ENCODE peak calls at places on chromosomes 3 and 15, in eight cellular contexts. X is ecto neural progenitor cell, C is nucleus accumbens, Q is stomach, V is RCC 7860, F is H1, D is GM12891, A is iPS DF 6.9. I is an unnamed sample.

GRCh38 chr3:29004885-29005599 is 275.8 kb upstream of the RBMS3 start:
- DNase-seq in X (no peak), C (no peak), Q (no peak), V (no peak), F (no peak), D (no peak), A (no peak), I (no peak)

GRCh38 chr3:48222616-48223513 is at the start of gene CAMP:
- DNase-seq in X (no peak), C (peak), Q (peak), V (no peak), F (no peak), D (peak), A (no peak), I (peak)

GRCh38 chr3:187689984-187690383 is 12.4 kb downstream of the RTP2 start:
- DNase-seq in X (no peak), C (no peak), Q (no peak), V (no peak), F (no peak), D (no peak), A (no peak), I (no peak)

GRCh38 chr15:57327985-57328471 is 48.3 kb upstream of the CGNL1 start:
- DNase-seq in X (no peak), C (no peak), Q (no peak), V (peak), F (no peak), D (no peak), A (no peak), I (no peak)

GRCh38 chr3:126750760-126751129 is 46.7 kb downstream of the CHCHD6 start:
- DNase-seq in X (no peak), C (no peak), Q (no peak), V (no peak), F (peak), D (no peak), A (no peak), I (no peak)

GRCh38 chr3:195094211-195094921 is 176.6 kb downstream of the XXYLT1 start:
- DNase-seq in X (no peak), C (no peak), Q (no peak), V (peak), F (no peak), D (peak), A (no peak), I (no peak)

GRCh38 chr3:66816110-66816761 is 181.9 kb upstream of the KBTBD8 start:
- DNase-seq in X (no peak), C (no peak), Q (no peak), V (peak), F (no peak), D (peak), A (peak), I (no peak)

GRCh38 chr3:146313411-146314111 is 62.7 kb upstream of the PLSCR4 start:
- DNase-seq in X (no peak), C (no peak), Q (no peak), V (no peak), F (no peak), D (no peak), A (no peak), I (no peak)

GRCh38 chr3:88408097-88408496 is 258.3 kb downstream of the C3orf38 start:
- DNase-seq in X (no peak), C (no peak), Q (no peak), V (no peak), F (no peak), D (no peak), A (no peak), I (no peak)

GRCh38 chr3:81302045-81302444 is 459.4 kb downstream of the GBE1 start:
- DNase-seq in X (peak), C (peak), Q (peak), V (peak), F (peak), D (peak), A (peak), I (no peak)

GRCh38 chr15:79844221-79844620 is 52.6 kb downstream of the MTHFS start:
- DNase-seq in X (no peak), C (no peak), Q (no peak), V (no peak), F (no peak), D (no peak), A (no peak), I (no peak)

GRCh38 chr15:59691194-59691805 is 2.2 kb upstream of the BNIP2 start:
- DNase-seq in X (no peak), C (no peak), Q (peak), V (no peak), F (no peak), D (no peak), A (no peak), I (no peak)

GRCh38 chr3:104906001-104906639 is 460.6 kb upstream of the ALCAM start:
- DNase-seq in X (no peak), C (no peak), Q (no peak), V (no peak), F (no peak), D (no peak), A (no peak), I (no peak)

GRCh38 chr15:51907136-51907862 is 64.3 kb downstream of the LEO1 start:
- DNase-seq in X (no peak), C (no peak), Q (peak), V (peak), F (no peak), D (no peak), A (no peak), I (no peak)

GRCh38 chr15:33968224-33968623 is at the start of gene CHRM5:
- DNase-seq in X (no peak), C (no peak), Q (no peak), V (no peak), F (no peak), D (no peak), A (no peak), I (no peak)

GRCh38 chr15:40873625-40874561 is at the start of gene RHOV:
- DNase-seq in X (peak), C (peak), Q (peak), V (peak), F (peak), D (peak), A (no peak), I (peak)

GRCh38 chr3:37526511-37526910 is 335.2 kb upstream of the CTDSPL start:
- DNase-seq in X (no peak), C (peak), Q (no peak), V (no peak), F (no peak), D (no peak), A (no peak), I (no peak)

GRCh38 chr3:97961276-97961623 is 11.0 kb downstream of the RIOX2 start:
- DNase-seq in X (no peak), C (no peak), Q (no peak), V (no peak), F (no peak), D (no peak), A (no peak), I (no peak)

GRCh38 chr15:90623854-90624253 is 93.3 kb upstream of the BLM start:
- DNase-seq in X (no peak), C (no peak), Q (no peak), V (no peak), F (no peak), D (no peak), A (no peak), I (no peak)

I was measured in RWPE2.